ENCODE peak calls at places on chromosomes 3 and 15, in seven cellular contexts. F is psoas muscle; G is cardiac muscle cell; T is activated gamma-delta T cell; X is HL-60; B is T-helper 2 cell; W is stimulated activated CD8-positive, alpha-beta memory T cell treated with anti-CD3 and anti-CD28 coated beads, Interleukin-15, amount 100 ng/mL, for 24 hours. S is an unnamed sample.

GRCh38 chr15:65069179-65069578 is 1.4 kb upstream of the RASL12 start:
- DNase-seq in B (no peak), T (no peak), X (no peak), F (no peak), W (no peak), G (peak), S (no peak)

GRCh38 chr15:77795446-77795845 is 162.7 kb upstream of the LINGO1 start:
- DNase-seq in B (no peak), T (no peak), G (peak), F (no peak), W (no peak), X (no peak), S (no peak)

GRCh38 chr3:61521229-61521628 is 40.1 kb upstream of the PTPRG start:
- DNase-seq in B (no peak), X (no peak), F (no peak), T (no peak), W (no peak), G (no peak), S (no peak)

GRCh38 chr3:77514766-77515165 is 474.9 kb downstream of the ROBO2 start:
- DNase-seq in X (no peak), B (no peak), G (no peak), F (no peak), W (no peak), T (no peak), S (no peak)

GRCh38 chr3:25870452-25870851 is 80.6 kb downstream of the OXSM start:
- DNase-seq in X (no peak), T (no peak), G (no peak), F (no peak), B (no peak), W (no peak), S (no peak)

GRCh38 chr3:105362021-105362665 is 4.6 kb upstream of the ALCAM start:
- DNase-seq in T (no peak), B (no peak), W (no peak), F (no peak), X (no peak), G (peak), S (no peak)

GRCh38 chr3:2511356-2511755 is 412.7 kb downstream of the CNTN4 start:
- DNase-seq in W (no peak), T (no peak), G (no peak), X (no peak), F (peak), B (no peak), S (no peak)

GRCh38 chr15:61049934-61050333 is 179.2 kb downstream of the RORA start:
- DNase-seq in W (no peak), T (no peak), G (peak), X (no peak), B (no peak), F (no peak), S (no peak)

GRCh38 chr15:62953496-62953895 is 89.1 kb upstream of the TPM1 start:
- DNase-seq in F (no peak), B (no peak), W (no peak), X (no peak), G (no peak), T (no peak), S (no peak)